ENCODE peak calls at places on chromosomes 13 and 19, in nine cellular contexts. Z is endodermal cell, I is choroid plexus epithelial cell, Q is cardiac muscle cell, A is heart left ventricle, R is nephron progenitor cell, H is fibroblast of lung, P is thoracic aorta, X is fibroblast of mammary gland. W is an unnamed sample.

GRCh38 chr19:16033136-16033530 is 43.2 kb upstream of the TPM4 start:
- DNase-seq in Z (no peak), I (no peak), Q (no peak), A (no peak), R (no peak), H (no peak), P (no peak), X (no peak), W (no peak)

GRCh38 chr13:79831556-79831955 is 350.6 kb downstream of the NDFIP2 start:
- DNase-seq in Z (no peak), I (no peak), Q (no peak), A (no peak), R (no peak), H (no peak), P (no peak), X (no peak), W (no peak)

GRCh38 chr13:44439615-44440014 is 66.0 kb downstream of the SERP2 start:
- DNase-seq in Z (peak; percentile 26), I (no peak), Q (peak; percentile 71), A (no peak), R (no peak), H (no peak), P (no peak), X (no peak), W (no peak)

GRCh38 chr13:29125145-29125933 is 305.2 kb downstream of the MTUS2 start:
- DNase-seq in Z (no peak), I (no peak), Q (peak; percentile 22), A (no peak), R (no peak), H (no peak), P (no peak), X (no peak), W (no peak)

GRCh38 chr19:44712864-44713515 is 14.0 kb downstream of the CEACAM16 start:
- DNase-seq in Z (no peak), I (peak; percentile 39), Q (no peak), A (no peak), R (no peak), H (peak; percentile 15), P (no peak), X (peak; percentile 15), W (no peak)

GRCh38 chr19:16351133-16351809 is 26.6 kb downstream of the KLF2 start:
- DNase-seq in Z (no peak), I (no peak), Q (no peak), A (peak; percentile 19), R (no peak), H (no peak), P (no peak), X (peak; percentile 61), W (peak; percentile 26)

GRCh38 chr13:32585625-32586021 is 629 bp upstream of the PDS5B start:
- DNase-seq in Z (peak; percentile 69), I (no peak), Q (peak; percentile 22), A (no peak), R (peak; percentile 16), H (no peak), P (no peak), X (no peak), W (no peak)

GRCh38 chr13:109235901-109236300 is 550.5 kb downstream of the IRS2 start:
- DNase-seq in Z (no peak), I (no peak), Q (no peak), A (no peak), R (no peak), H (no peak), P (no peak), X (no peak), W (peak; percentile 67)

GRCh38 chr13:94656766-94657165 is 55.1 kb downstream of the GPR180 start:
- DNase-seq in Z (no peak), I (peak; percentile 96), Q (no peak), A (no peak), R (no peak), H (peak; percentile 96), P (no peak), X (peak; percentile 97), W (peak; percentile 73)

GRCh38 chr19:49133621-49134454 is 14.5 kb downstream of the PPFIA3 start:
- DNase-seq in Z (peak; percentile 95), I (peak; percentile 57), Q (peak; percentile 33), A (peak; percentile 86), R (no peak), H (peak; percentile 63), P (no peak), X (peak; percentile 66), W (no peak)

DNA sequence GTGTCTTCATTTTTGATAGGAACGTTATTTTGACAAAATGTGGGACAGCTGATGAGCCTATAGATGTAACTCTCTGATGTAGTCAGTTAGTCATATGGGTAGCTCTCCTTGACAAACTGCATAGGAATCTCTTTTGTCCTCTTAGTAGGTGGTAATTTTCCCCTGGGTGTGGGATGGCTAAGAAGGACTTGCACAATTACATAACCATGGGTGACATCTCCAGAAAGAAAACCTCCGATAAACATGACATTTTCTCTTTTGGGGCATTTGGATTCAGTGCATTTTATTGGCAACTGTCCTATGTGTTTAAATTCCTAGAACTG is 41.8 kb downstream of the IGFL3 start:
- DNase-seq in Z (no peak), I (peak; percentile 16), Q (no peak), A (no peak), R (no peak), H (no peak), P (no peak), X (peak; percentile 33), W (no peak)
- TF ChIP-seq CTCF in Z (no peak), I (no peak), Q (no peak), A (no peak), R (no peak), H (no peak), P (no peak), X (no peak), W (no peak)

GRCh38 chr19:42683917-42684513 is 56.3 kb downstream of the PSG3 start:
- DNase-seq in Z (peak; percentile 56), I (peak; percentile 63), Q (peak; percentile 0), A (no peak), R (peak; percentile 21), H (peak; percentile 44), P (no peak), X (peak; percentile 39), W (peak; percentile 51)
- TF ChIP-seq CTCF in Z (peak; percentile 76), I (peak; percentile 68), Q (peak; percentile 70), A (peak; percentile 14), R (peak; percentile 53), H (peak; percentile 73), P (peak; percentile 38), X (peak; percentile 71), W (peak; percentile 52)

GRCh38 chr13:23772717-23773116 is 116.5 kb downstream of the MIPEP start:
- DNase-seq in Z (no peak), I (no peak), Q (no peak), A (no peak), R (no peak), H (no peak), P (no peak), X (no peak), W (no peak)

GRCh38 chr13:23776698-23777570 is 112.3 kb downstream of the MIPEP start:
- DNase-seq in Z (no peak), I (no peak), Q (no peak), A (no peak), R (no peak), H (no peak), P (no peak), X (no peak), W (no peak)

GRCh38 chr13:23777571-23777870 is 111.7 kb downstream of the MIPEP start:
- DNase-seq in Z (no peak), I (no peak), Q (no peak), A (no peak), R (no peak), H (no peak), P (no peak), X (no peak), W (no peak)

GRCh38 chr13:23778879-23779278 is 110.3 kb downstream of the MIPEP start:
- DNase-seq in Z (no peak), I (peak; percentile 97), Q (no peak), A (no peak), R (no peak), H (peak; percentile 92), P (no peak), X (peak; percentile 75), W (peak; percentile 38)

GRCh38 chr13:23778007-23778687 is 111.1 kb downstream of the MIPEP start:
- DNase-seq in Z (no peak), I (peak; percentile 43), Q (no peak), A (no peak), R (no peak), H (peak; percentile 96), P (no peak), X (peak; percentile 24), W (no peak)
- TF ChIP-seq CTCF in Z (no peak), I (peak; percentile 44), Q (peak; percentile 29), A (peak; percentile 20), R (no peak), H (peak; percentile 62), P (no peak), X (peak; percentile 37), W (no peak)

GRCh38 chr19:18647807-18648206 is 11.0 kb downstream of the KLHL26 start:
- DNase-seq in Z (no peak), I (no peak), Q (no peak), A (no peak), R (no peak), H (no peak), P (no peak), X (no peak), W (no peak)

GRCh38 chr19:18647371-18647767 is 10.5 kb downstream of the KLHL26 start:
- DNase-seq in Z (no peak), I (no peak), Q (no peak), A (no peak), R (no peak), H (no peak), P (no peak), X (no peak), W (no peak)

GRCh38 chr19:18645035-18645511 is 8.2 kb downstream of the KLHL26 start:
- DNase-seq in Z (no peak), I (no peak), Q (no peak), A (no peak), R (no peak), H (no peak), P (peak; percentile 46), X (no peak), W (no peak)

GRCh38 chr19:18646535-18647370 is 9.9 kb downstream of the KLHL26 start:
- DNase-seq in Z (no peak), I (no peak), Q (no peak), A (no peak), R (no peak), H (no peak), P (no peak), X (no peak), W (no peak)

GRCh38 chr19:18644144-18645034 is 7.6 kb downstream of the KLHL26 start:
- DNase-seq in Z (no peak), I (no peak), Q (no peak), A (no peak), R (no peak), H (no peak), P (no peak), X (peak; percentile 45), W (no peak)
- TF ChIP-seq CTCF in Z (peak; percentile 32), I (no peak), Q (no peak), A (no peak), R (no peak), H (no peak), P (no peak), X (no peak), W (no peak)

GRCh38 chr13:84645196-84646071 is 763.2 kb upstream of the SLITRK1 start:
- DNase-seq in Z (no peak), I (peak; percentile 16), Q (no peak), A (no peak), R (no peak), H (no peak), P (no peak), X (peak; percentile 25), W (peak; percentile 11)
- TF ChIP-seq CTCF in Z (no peak), I (no peak), Q (no peak), A (no peak), R (no peak), H (no peak), P (no peak), X (no peak), W (no peak)

W was measured in MCF 10A.